ENCODE peak calls at places on chromosomes 3 and 15, in seven cellular contexts. Q, U, P, W, B, H and R are unnamed samples.

GRCh38 chr3:158839966-158840365 is 38.1 kb downstream of the MFSD1 start:
- DNase-seq in Q (no peak), U (no peak), P (no peak), W (no peak), B (no peak), H (peak), R (no peak)

GRCh38 chr3:1439395-1439794 is 346.6 kb downstream of the CNTN6 start:
- DNase-seq in Q (no peak), U (peak), P (no peak), W (peak), B (no peak), H (peak), R (peak)

GRCh38 chr3:106817706-106818105 is 559.5 kb upstream of the CCDC54 start:
- DNase-seq in Q (no peak), U (no peak), P (no peak), W (no peak), B (no peak), H (no peak), R (no peak)

GRCh38 chr3:129597792-129598381 is 8.6 kb downstream of the PLXND1 start:
- DNase-seq in Q (peak), U (no peak), P (no peak), W (no peak), B (no peak), H (peak), R (peak)

GRCh38 chr15:101182215-101182614 is 69.6 kb downstream of the CHSY1 start:
- DNase-seq in Q (no peak), U (no peak), P (no peak), W (no peak), B (no peak), H (no peak), R (no peak)

GRCh38 chr3:43132883-43133743 is 27.2 kb upstream of the POMGNT2 start:
- DNase-seq in Q (no peak), U (no peak), P (no peak), W (no peak), B (no peak), H (no peak), R (no peak)

GRCh38 chr3:108408883-108409612 is 101.3 kb downstream of the MYH15 start:
- DNase-seq in Q (no peak), U (no peak), P (no peak), W (peak), B (no peak), H (no peak), R (no peak)

GRCh38 chr3:65665922-65666321 is 372.8 kb downstream of the MAGI1 start:
- DNase-seq in Q (no peak), U (no peak), P (no peak), W (no peak), B (no peak), H (no peak), R (no peak)

GRCh38 chr3:53154731-53155320 is 6.2 kb upstream of the PRKCD start:
- DNase-seq in Q (no peak), U (no peak), P (no peak), W (no peak), B (peak), H (no peak), R (no peak)

GRCh38 chr15:50523736-50524318 is 22.6 kb downstream of the USP50 start:
- DNase-seq in Q (peak), U (no peak), P (no peak), W (no peak), B (no peak), H (no peak), R (no peak)

GRCh38 chr15:70098461-70099166 is 897 bp upstream of the TLE3 start:
- DNase-seq in Q (peak), U (peak), P (peak), W (peak), B (peak), H (peak), R (peak)

GRCh38 chr15:77646104-77646694 is 13.5 kb upstream of the LINGO1 start:
- DNase-seq in Q (no peak), U (no peak), P (no peak), W (no peak), B (no peak), H (no peak), R (no peak)

GRCh38 chr15:59148160-59148810 is 43.3 kb downstream of the CCNB2 start:
- DNase-seq in Q (peak), U (no peak), P (no peak), W (no peak), B (no peak), H (no peak), R (peak)

GRCh38 chr3:11689749-11690148 is 46.0 kb upstream of the VGLL4 start:
- DNase-seq in Q (no peak), U (no peak), P (no peak), W (no peak), B (no peak), H (peak), R (no peak)

GRCh38 chr15:37109151-37109912 is 9.0 kb upstream of the MEIS2 start:
- DNase-seq in Q (no peak), U (no peak), P (no peak), W (no peak), B (no peak), H (peak), R (peak)

GRCh38 chr3:13532085-13532484 is 16.8 kb upstream of the FBLN2 start:
- DNase-seq in Q (peak), U (no peak), P (no peak), W (no peak), B (no peak), H (no peak), R (no peak)

GRCh38 chr3:156812521-156813335 is 13.4 kb upstream of the LEKR1 start:
- DNase-seq in Q (peak), U (no peak), P (no peak), W (peak), B (peak), H (no peak), R (no peak)

GRCh38 chr3:104835376-104835775 is 531.3 kb upstream of the ALCAM start:
- DNase-seq in Q (no peak), U (no peak), P (no peak), W (no peak), B (no peak), H (no peak), R (peak)

GRCh38 chr15:100468265-100468664 is 60.5 kb downstream of the CERS3 start:
- DNase-seq in Q (peak), U (no peak), P (no peak), W (peak), B (no peak), H (no peak), R (no peak)

GRCh38 chr15:56496635-56497034 is 31.7 kb upstream of the MNS1 start:
- DNase-seq in Q (peak), U (peak), P (peak), W (peak), B (peak), H (peak), R (peak)

GRCh38 chr15:99504823-99505551 is 60.8 kb upstream of the MEF2A start:
- DNase-seq in Q (peak), U (peak), P (no peak), W (no peak), B (peak), H (no peak), R (peak)

GRCh38 chr3:102225407-102226132 is 209.2 kb upstream of the ZPLD1 start:
- DNase-seq in Q (peak), U (peak), P (peak), W (peak), B (peak), H (peak), R (peak)

GRCh38 chr15:86915811-86916331 is 836.2 kb downstream of the AGBL1 start:
- DNase-seq in Q (peak), U (peak), P (no peak), W (peak), B (peak), H (peak), R (peak)

GRCh38 chr3:106048946-106049481 is 180.2 kb upstream of the CBLB start:
- DNase-seq in Q (no peak), U (no peak), P (no peak), W (no peak), B (peak), H (no peak), R (no peak)

DNA sequence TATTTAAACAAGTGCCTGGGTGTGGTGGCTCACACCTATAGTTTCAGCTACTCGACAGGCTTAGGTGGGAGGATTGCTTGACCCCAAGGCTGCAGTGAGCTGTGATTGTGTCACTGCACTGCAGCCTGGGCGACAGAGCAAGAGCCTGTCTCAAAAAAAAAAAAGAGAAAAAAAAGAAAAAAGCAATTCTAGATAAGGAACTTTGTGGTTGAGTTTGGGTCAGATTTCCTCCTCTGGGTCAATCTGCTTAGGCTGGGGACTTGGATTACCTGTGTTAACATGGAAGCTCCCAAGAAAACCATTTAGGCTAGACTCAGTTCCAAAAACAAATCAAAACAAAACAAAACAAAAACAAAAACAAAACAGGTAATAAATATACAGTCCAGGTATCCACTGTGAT is 50.0 kb downstream of the ITPR1 start:
- DNase-seq in Q (no peak), U (no peak), P (no peak), W (no peak), B (no peak), H (no peak), R (no peak)
- H2AFZ ChIP-seq in Q (no peak), U (no peak), P (no peak), W (no peak), B (no peak), H (no peak), R (no peak)

GRCh38 chr15:92693922-92694331 is 38.4 kb upstream of the FAM174B start:
- DNase-seq in Q (peak), U (peak), P (peak), W (peak), B (peak), H (peak), R (peak)
- TF ChIP-seq EZH2phosphoT487 in Q (no peak), U (no peak), P (no peak), W (no peak), B (no peak), H (no peak), R (no peak)

DNA sequence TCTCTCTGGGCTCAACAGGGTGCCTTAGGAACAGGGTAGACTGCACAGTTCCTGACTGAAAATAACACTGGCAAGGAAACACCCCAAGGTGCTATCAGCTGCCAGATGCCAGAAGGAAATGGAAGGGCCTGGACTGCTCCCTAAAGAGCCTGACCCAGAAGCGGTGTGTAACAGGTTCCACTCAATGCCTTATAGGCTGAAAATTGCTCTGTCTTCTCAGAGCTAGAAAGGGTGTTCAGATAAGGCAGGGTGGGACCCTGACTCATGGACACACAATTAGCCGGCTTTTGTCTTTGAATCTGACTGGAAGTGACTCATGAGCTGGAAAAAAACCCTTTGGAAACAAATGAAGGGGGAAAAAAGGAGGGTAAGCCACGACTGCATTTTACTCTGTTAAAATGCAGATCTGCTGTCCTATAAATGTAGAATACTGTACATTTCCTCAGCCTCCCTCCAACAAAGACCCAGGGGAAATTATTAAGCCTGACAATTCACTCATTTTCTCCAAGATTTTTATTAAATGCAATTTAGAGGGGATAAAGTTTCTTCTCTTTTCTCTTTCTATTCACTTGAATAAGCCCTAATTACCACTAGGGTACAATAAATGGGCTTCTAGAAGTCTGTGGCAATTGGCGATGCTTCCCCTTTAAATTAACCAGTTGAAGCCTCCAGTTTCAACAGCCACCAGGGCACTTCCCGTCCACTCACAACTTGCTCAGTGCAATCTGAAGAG is 160.2 kb upstream of the TBL1XR1 start:
- DNase-seq in Q (peak), U (peak), P (peak), W (peak), B (peak), H (peak), R (peak)
- H2AFZ ChIP-seq in Q (peak), U (peak), P (no peak), W (no peak), B (peak), H (no peak), R (no peak)

DNA sequence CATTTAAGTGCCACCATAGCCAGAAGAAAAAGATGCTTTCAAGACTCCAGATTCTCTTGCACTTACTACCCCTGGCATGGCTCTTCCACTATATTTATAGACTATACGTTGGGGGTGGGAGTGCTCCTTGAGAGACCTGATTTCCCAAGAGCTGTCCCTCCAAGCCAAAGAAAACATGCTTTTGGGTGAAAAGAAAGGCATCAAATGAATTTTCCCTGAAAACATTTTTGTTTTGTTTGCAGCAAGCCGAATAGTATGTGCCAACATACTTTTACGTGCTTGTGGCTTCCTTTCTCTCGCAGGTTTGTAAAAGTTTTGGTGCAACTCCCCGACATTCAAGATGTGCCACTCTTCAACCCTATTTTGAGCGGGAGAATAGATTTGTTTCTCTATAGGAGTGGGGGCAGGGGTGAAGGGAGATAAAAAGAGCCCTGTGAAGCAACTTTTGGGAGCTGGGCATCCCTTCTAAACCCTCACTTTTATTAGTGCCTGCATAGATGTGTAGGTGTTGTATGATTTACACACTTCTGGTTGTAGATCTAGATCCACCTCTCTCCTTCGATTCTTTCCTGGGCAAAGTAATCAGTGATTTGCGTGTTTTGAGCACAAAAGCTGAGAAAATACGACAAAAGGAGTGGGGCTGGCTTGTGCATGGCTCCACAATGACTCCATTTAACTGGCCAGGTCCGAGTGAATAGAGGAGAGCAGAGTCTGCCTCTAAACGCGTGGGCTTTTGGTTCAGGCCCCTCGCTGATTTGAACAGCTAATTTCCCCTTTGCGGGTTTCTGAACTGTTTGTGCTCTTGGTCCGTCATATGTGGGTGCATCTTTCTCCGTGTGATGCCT is 17.6 kb downstream of the SOX2 start:
- DNase-seq in Q (no peak), U (no peak), P (no peak), W (no peak), B (no peak), H (peak), R (no peak)
- TF ChIP-seq EZH2phosphoT487 in Q (no peak), U (no peak), P (no peak), W (no peak), B (no peak), H (no peak), R (no peak)

DNA sequence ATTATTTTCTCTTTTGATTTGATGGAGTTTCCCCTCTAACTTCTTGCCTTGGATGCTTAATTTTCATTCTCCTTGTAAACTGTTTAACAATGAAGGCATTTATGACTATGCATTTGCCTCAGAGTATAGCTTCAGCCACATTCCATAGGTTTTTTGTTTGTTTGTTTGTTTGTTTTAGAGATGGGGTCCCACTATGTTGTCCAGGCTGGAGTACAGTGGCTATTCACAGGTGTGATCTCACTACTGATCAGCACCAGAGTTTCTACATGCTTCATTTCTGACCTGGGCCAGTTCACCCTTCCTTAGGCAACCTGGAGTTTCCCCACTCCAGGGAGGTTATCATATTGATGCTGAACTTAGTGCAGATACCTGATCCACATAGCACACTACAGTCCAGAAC is 4.1 kb downstream of the SECISBP2L start:
- DNase-seq in Q (no peak), U (no peak), P (no peak), W (no peak), B (no peak), H (no peak), R (no peak)
- H2AFZ ChIP-seq in Q (no peak), U (no peak), P (no peak), W (no peak), B (no peak), H (no peak), R (no peak)

DNA sequence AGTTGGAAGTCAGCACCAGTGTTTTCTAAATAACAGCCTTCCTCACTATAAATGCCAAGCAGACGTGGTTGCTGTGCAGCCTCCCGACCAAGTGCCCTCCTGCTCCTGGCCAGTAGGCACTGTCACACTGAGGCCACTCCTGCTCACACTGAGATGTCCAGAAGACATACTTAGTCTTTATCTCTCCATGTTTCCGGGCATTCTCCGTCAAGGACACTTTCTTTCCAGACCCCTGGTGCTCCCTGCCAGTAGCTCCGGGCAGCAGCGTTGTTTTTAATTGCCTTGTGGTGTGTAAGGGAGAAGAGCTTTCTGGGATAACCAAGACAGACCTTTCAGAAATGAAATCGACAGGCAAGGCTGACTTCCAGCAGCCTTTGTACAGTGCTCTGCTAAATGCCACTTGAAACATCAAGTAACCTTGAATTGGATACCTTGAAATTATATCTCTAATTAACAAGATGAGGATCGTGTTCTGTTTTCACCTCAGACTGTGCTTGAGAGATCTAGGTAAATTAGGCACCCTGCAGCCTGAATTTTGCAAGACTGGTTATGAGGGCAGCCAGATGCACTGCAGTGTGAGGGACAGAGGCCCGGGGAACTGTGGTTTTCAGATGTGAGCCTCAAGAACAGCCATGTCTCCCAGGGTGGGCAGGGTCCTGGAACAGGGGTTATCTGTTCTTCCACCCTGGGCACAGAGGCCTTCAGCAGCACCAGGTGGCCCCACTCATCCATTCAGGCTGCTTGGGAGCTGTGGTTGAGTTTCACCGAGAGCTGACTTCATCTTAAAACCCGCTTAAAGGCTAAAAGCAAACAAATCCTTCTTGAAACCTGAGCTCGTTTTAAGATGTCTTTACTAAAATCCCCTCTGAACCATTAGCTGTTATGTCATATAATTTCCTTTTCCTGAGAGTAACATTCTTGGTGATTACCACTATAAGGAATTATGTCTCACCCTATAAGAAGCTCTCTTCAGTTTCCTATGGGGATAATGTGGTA is 105.6 kb upstream of the IL12A start:
- DNase-seq in Q (peak), U (no peak), P (no peak), W (no peak), B (peak), H (peak), R (no peak)
- TF ChIP-seq EZH2phosphoT487 in Q (no peak), U (no peak), P (no peak), W (no peak), B (no peak), H (no peak), R (no peak)

DNA sequence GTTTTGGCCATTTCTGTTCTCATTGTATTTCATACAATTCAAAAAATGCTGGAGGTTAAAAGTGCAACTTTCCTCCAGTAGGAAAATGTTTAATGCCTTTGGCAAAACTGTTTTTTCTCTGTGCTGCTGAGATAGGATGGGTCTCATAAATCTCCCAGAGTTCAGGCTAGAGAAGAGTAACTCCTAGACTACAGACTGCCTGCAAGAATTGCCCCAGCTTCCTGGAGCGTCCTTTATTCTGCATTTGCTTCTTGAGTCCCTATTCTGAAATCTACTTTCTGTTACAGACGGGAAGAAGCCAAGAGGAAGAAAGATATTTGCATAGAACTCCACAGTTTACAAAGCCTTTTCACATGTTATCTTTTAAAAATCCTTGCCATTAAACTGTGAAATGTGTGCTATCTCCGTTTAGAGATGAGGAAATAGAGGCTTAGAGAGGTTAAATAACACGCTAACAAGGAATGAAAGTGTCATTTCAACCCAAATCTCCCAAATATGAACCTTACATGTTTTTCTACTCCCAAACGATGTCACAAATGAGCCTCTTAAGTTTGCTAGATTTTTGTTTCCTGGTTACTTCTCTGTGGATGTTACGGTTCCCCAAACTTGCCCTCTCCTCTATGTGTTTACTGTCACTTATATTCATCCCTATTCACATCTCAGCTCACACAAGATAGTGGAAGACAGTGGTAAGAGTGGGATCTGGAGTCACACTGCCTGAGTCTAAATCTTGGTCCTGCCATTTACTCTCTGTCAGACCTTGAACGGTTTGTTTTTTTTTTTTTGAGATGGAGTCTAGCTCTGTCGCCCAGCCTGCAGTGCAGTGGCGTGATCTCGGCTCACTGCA is 17.4 kb downstream of the NANOGP8 start:
- DNase-seq in Q (no peak), U (no peak), P (no peak), W (no peak), B (no peak), H (no peak), R (no peak)
- H2AFZ ChIP-seq in Q (peak), U (peak), P (no peak), W (peak), B (peak), H (no peak), R (peak)